ENCODE peak calls at places on chromosome 12, in four cellular contexts. One of them, this sample, is unnamed.

GRCh38 chr12:124456652-124457152 is 110.7 kb downstream of the NCOR2 start:
- DNase-seq in adipocyte: no peak
- DNase-seq in HCT116: no peak
- DNase-seq in AG04450: no peak
- DNase-seq in this sample: peak; percentile 19

GRCh38 chr12:29879606-29880308 is 96.0 kb upstream of the TMTC1 start:
- DNase-seq in adipocyte: no peak
- DNase-seq in HCT116: no peak
- DNase-seq in AG04450: no peak
- DNase-seq in this sample: no peak

GRCh38 chr12:42935756-42936155 is 346.2 kb upstream of the PRICKLE1 start:
- DNase-seq in adipocyte: no peak
- DNase-seq in HCT116: no peak
- DNase-seq in AG04450: peak; percentile 59
- DNase-seq in this sample: no peak

GRCh38 chr12:30153981-30154380 is 370.2 kb upstream of the TMTC1 start:
- DNase-seq in adipocyte: no peak
- DNase-seq in HCT116: no peak
- DNase-seq in AG04450: no peak
- DNase-seq in this sample: no peak

GRCh38 chr12:11773889-11774677 is 124.6 kb downstream of the ETV6 start:
- DNase-seq in adipocyte: no peak
- DNase-seq in HCT116: no peak
- DNase-seq in AG04450: no peak
- DNase-seq in this sample: no peak

GRCh38 chr12:10211975-10212622 is 578 bp upstream of the GABARAPL1 start:
- DNase-seq in adipocyte: peak; percentile 99
- DNase-seq in HCT116: peak; percentile 96
- DNase-seq in AG04450: peak; percentile 99
- DNase-seq in this sample: peak; percentile 76

GRCh38 chr12:118103231-118103600 is 595 bp downstream of the VSIG10 start:
- DNase-seq in adipocyte: peak; percentile 38
- DNase-seq in HCT116: no peak
- DNase-seq in AG04450: no peak
- DNase-seq in this sample: peak; percentile 8

GRCh38 chr12:99259040-99259934 is 388.3 kb upstream of the GARIN6 start:
- DNase-seq in adipocyte: peak; percentile 27
- DNase-seq in HCT116: no peak
- DNase-seq in AG04450: no peak
- DNase-seq in this sample: no peak

GRCh38 chr12:71565568-71565967 is 98.1 kb downstream of the ZFC3H1 start:
- DNase-seq in adipocyte: no peak
- DNase-seq in HCT116: no peak
- DNase-seq in AG04450: no peak
- DNase-seq in this sample: no peak

GRCh38 chr12:6372403-6373003 is 2.9 kb downstream of the SCNN1A start:
- DNase-seq in adipocyte: peak; percentile 80
- DNase-seq in HCT116: peak; percentile 90
- DNase-seq in AG04450: no peak
- DNase-seq in this sample: no peak

GRCh38 chr12:76866146-76866545 is 12.7 kb downstream of the CSRP2 start:
- DNase-seq in adipocyte: no peak
- DNase-seq in HCT116: no peak
- DNase-seq in AG04450: no peak
- DNase-seq in this sample: no peak

GRCh38 chr12:45713108-45713507 is 16.4 kb upstream of the ARID2 start:
- DNase-seq in adipocyte: no peak
- DNase-seq in HCT116: no peak
- DNase-seq in AG04450: no peak
- DNase-seq in this sample: no peak

GRCh38 chr12:19846561-19846960 is 407.3 kb downstream of the AEBP2 start:
- DNase-seq in adipocyte: peak; percentile 68
- DNase-seq in HCT116: no peak
- DNase-seq in AG04450: no peak
- DNase-seq in this sample: no peak

GRCh38 chr12:77323778-77324415 is 258.5 kb upstream of the E2F7 start:
- DNase-seq in adipocyte: no peak
- DNase-seq in HCT116: no peak
- DNase-seq in AG04450: no peak
- DNase-seq in this sample: no peak

GRCh38 chr12:83559650-83560049 is 872.9 kb downstream of the TMTC2 start:
- DNase-seq in adipocyte: no peak
- DNase-seq in HCT116: no peak
- DNase-seq in AG04450: no peak
- DNase-seq in this sample: no peak

GRCh38 chr12:43336962-43337555 is 214.9 kb downstream of the ADAMTS20 start:
- DNase-seq in adipocyte: peak; percentile 76
- DNase-seq in HCT116: peak; percentile 29
- DNase-seq in AG04450: no peak
- DNase-seq in this sample: no peak

GRCh38 chr12:87801860-87802720 is 227.1 kb downstream of the C12orf50 start:
- DNase-seq in adipocyte: peak; percentile 90
- DNase-seq in HCT116: no peak
- DNase-seq in AG04450: no peak
- DNase-seq in this sample: no peak

GRCh38 chr12:55258288-55258687 is 13.9 kb downstream of the OR6C74 start:
- DNase-seq in adipocyte: no peak
- DNase-seq in HCT116: no peak
- DNase-seq in AG04450: no peak
- DNase-seq in this sample: no peak

GRCh38 chr12:66048843-66049537 is 81.6 kb downstream of the LLPH start:
- DNase-seq in adipocyte: peak; percentile 76
- DNase-seq in HCT116: no peak
- DNase-seq in AG04450: no peak
- DNase-seq in this sample: no peak

GRCh38 chr12:18955594-18955993 is 173.9 kb upstream of the PLEKHA5 start:
- DNase-seq in adipocyte: no peak
- DNase-seq in HCT116: no peak
- DNase-seq in AG04450: no peak
- DNase-seq in this sample: no peak

GRCh38 chr12:51871918-51872688 is 15.8 kb upstream of the ANKRD33 start:
- DNase-seq in adipocyte: no peak
- DNase-seq in HCT116: no peak
- DNase-seq in AG04450: no peak
- DNase-seq in this sample: no peak

GRCh38 chr12:67952787-67953186 is 36.5 kb upstream of the IFNG-AS1 start:
- DNase-seq in adipocyte: no peak
- DNase-seq in HCT116: no peak
- DNase-seq in AG04450: no peak
- DNase-seq in this sample: no peak

GRCh38 chr12:20950248-20950647 is 139.7 kb downstream of the SLCO1B3 start:
- DNase-seq in adipocyte: peak; percentile 4
- DNase-seq in HCT116: peak; percentile 18
- DNase-seq in AG04450: no peak
- DNase-seq in this sample: no peak

GRCh38 chr12:8089718-8090117 is 7.6 kb downstream of the NECAP1 start:
- DNase-seq in adipocyte: no peak
- DNase-seq in HCT116: no peak
- DNase-seq in AG04450: no peak
- DNase-seq in this sample: no peak

GRCh38 chr12:93060666-93061413 is 131.7 kb upstream of the EEA1 start:
- DNase-seq in adipocyte: peak; percentile 72
- DNase-seq in HCT116: no peak
- DNase-seq in AG04450: peak; percentile 34
- DNase-seq in this sample: no peak

GRCh38 chr12:65208125-65208524 is 38.7 kb downstream of the LEMD3 start:
- DNase-seq in adipocyte: no peak
- DNase-seq in HCT116: no peak
- DNase-seq in AG04450: no peak
- DNase-seq in this sample: no peak

GRCh38 chr12:39081910-39082309 is 176.5 kb upstream of the CPNE8 start:
- DNase-seq in adipocyte: no peak
- DNase-seq in HCT116: no peak
- DNase-seq in AG04450: no peak
- DNase-seq in this sample: no peak

GRCh38 chr12:19994970-19995369 is 373.4 kb upstream of the PDE3A start:
- DNase-seq in adipocyte: peak; percentile 31
- DNase-seq in HCT116: no peak
- DNase-seq in AG04450: no peak
- DNase-seq in this sample: no peak

DNA sequence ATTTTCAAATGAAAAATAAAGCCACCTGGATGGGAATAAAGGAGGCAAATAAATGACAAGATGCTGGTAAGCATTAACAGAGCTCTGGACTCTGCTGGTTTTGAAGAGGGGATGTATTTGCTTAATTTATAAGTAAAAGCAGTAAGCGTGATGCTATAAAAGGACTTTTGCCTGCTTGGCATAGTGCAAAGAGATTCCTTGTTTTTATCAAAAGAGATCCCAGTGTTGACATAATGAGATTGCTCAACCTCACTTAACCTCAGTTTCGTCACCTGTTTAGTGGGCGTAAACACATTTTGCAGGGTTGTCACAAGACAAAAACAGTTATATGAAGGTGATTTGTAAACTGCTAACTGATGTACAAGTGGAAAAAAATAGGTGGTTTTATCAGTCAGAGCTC is 13.8 kb downstream of the ASCL1 start:
- DNase-seq in adipocyte: no peak
- DNase-seq in HCT116: no peak
- DNase-seq in AG04450: no peak
- DNase-seq in this sample: no peak
- H3K9me3 ChIP-seq in adipocyte: no peaks in the 10 kb centered on the region
- H3K9me3 ChIP-seq in HCT116: no peaks in the 10 kb centered on the region
- H3K9me3 ChIP-seq in AG04450: no peaks in the 10 kb centered on the region
- H3K9me3 ChIP-seq in this sample: no peaks in the 10 kb centered on the region

GRCh38 chr12:2286051-2286450 is 233.3 kb downstream of the CACNA1C start:
- DNase-seq in adipocyte: no peak
- DNase-seq in HCT116: no peak
- DNase-seq in AG04450: no peak
- DNase-seq in this sample: no peak

GRCh38 chr12:2285462-2285861 is 232.7 kb downstream of the CACNA1C start:
- DNase-seq in adipocyte: no peak
- DNase-seq in HCT116: no peak
- DNase-seq in AG04450: no peak
- DNase-seq in this sample: no peak

GRCh38 chr12:2283910-2284309 is 231.1 kb downstream of the CACNA1C start:
- DNase-seq in adipocyte: no peak
- DNase-seq in HCT116: no peak
- DNase-seq in AG04450: no peak
- DNase-seq in this sample: no peak

GRCh38 chr12:2284321-2284813 is 231.6 kb downstream of the CACNA1C start:
- DNase-seq in adipocyte: peak; percentile 91
- DNase-seq in HCT116: no peak
- DNase-seq in AG04450: no peak
- DNase-seq in this sample: no peak

DNA sequence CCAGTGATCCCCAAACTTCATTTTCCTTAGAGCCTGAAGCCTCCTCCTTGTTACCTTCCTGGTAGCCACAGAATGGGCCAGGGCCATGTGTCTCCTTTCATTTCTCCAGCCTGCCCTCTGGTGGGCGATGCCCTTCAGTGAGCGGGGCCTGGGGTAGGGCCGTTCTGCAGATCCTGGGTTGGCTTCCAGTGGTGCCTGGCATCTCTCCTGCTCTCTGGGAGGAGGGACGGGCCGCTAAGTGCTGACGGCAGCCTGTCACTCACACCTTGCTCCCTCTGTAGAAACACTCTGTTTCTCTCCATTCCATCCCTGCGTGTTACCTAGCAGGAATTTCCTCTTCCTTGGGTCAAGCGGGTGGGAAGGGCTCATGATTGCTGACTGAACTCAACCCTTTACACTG is 232.1 kb downstream of the CACNA1C start:
- DNase-seq in adipocyte: peak; percentile 91
- DNase-seq in HCT116: peak; percentile 37
- DNase-seq in AG04450: no peak
- DNase-seq in this sample: peak; percentile 2
- H3K4me3 ChIP-seq in adipocyte: peak overlapping the region; percentile 59
- H3K4me3 ChIP-seq in HCT116: no peak overlapping the region
- H3K4me3 ChIP-seq in AG04450: no peak overlapping the region
- H3K4me3 ChIP-seq in this sample: no peak overlapping the region

GRCh38 chr12:133203344-133204263 is 22.3 kb downstream of the ZNF268 start:
- DNase-seq in adipocyte: no peak
- DNase-seq in HCT116: no peak
- DNase-seq in AG04450: no peak
- DNase-seq in this sample: no peak
- H3K9me3 ChIP-seq in adipocyte: peaks cover 84% of the 10 kb centered on the region
- H3K9me3 ChIP-seq in HCT116: peaks cover 60% of the 10 kb centered on the region
- H3K9me3 ChIP-seq in AG04450: peaks cover 32% of the 10 kb centered on the region
- H3K9me3 ChIP-seq in this sample: peaks cover 49% of the 10 kb centered on the region

GRCh38 chr12:53199700-53200099 is 7.4 kb downstream of the ITGB7 start:
- DNase-seq in adipocyte: no peak
- DNase-seq in HCT116: no peak
- DNase-seq in AG04450: no peak
- DNase-seq in this sample: no peak

GRCh38 chr12:53200107-53200457 is 7.0 kb downstream of the ITGB7 start:
- DNase-seq in adipocyte: no peak
- DNase-seq in HCT116: no peak
- DNase-seq in AG04450: no peak
- DNase-seq in this sample: no peak

GRCh38 chr12:53201639-53202038 is 5.4 kb downstream of the ITGB7 start:
- DNase-seq in adipocyte: no peak
- DNase-seq in HCT116: no peak
- DNase-seq in AG04450: no peak
- DNase-seq in this sample: no peak

GRCh38 chr12:53201170-53201541 is 5.9 kb downstream of the ITGB7 start:
- DNase-seq in adipocyte: peak; percentile 48
- DNase-seq in HCT116: no peak
- DNase-seq in AG04450: no peak
- DNase-seq in this sample: no peak

DNA sequence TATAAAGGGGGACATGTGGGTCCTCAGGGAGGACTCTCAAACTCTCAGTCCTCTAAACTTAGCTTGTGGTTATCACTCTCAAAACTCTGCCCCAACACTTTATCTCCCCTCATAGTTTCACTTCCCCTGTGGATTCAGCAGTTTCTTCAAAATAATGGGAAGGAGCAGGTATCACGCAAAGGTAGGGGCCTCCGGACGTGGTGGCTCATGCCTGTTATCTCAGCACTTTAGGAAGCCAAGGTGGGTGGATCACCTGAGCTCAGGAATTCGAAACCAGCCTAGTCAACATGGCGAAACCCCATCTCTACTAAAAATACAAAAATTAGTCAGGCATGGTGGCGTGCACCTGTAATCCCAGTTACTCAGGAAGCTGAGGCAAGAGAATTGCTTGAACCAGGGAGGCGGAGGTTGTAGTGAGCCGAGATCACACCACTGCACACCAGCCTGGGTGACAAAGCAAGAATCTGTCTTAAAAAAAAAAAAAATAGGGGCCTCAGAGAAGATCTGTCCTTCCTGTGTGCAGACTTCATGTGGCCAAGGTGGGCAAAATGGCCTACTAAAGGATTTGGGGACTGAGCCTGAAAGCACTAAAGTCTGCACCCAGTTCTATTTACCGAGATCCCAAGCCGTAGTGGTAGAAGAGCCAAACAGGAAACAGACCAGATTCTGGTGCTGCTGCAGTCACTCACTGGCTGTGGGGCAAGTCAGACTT is 6.4 kb downstream of the ITGB7 start:
- DNase-seq in adipocyte: no peak
- DNase-seq in HCT116: no peak
- DNase-seq in AG04450: no peak
- DNase-seq in this sample: no peak
- H3K4me3 ChIP-seq in adipocyte: no peak overlapping the region
- H3K4me3 ChIP-seq in HCT116: no peak overlapping the region
- H3K4me3 ChIP-seq in AG04450: no peak overlapping the region
- H3K4me3 ChIP-seq in this sample: peak overlapping the region; percentile 21

This sample was measured in naive thymus-derived CD4-positive, alpha-beta T cell.